ENCODE peak calls at places on chromosomes 3 and 15, in nine cellular contexts. C, P, Z, S, K, W, T, Y and V are unnamed samples.

GRCh38 chr15:77710637-77711036 is 77.9 kb upstream of the LINGO1 start:
- DNase-seq in C (no peak), P (no peak), Z (no peak), S (no peak), K (no peak), W (no peak), T (no peak), Y (no peak), V (no peak)

GRCh38 chr3:69338891-69339290 is 47.0 kb downstream of the FRMD4B start:
- DNase-seq in C (no peak), P (no peak), Z (no peak), S (no peak), K (no peak), W (no peak), T (no peak), Y (no peak), V (no peak)

GRCh38 chr3:176190755-176191154 is 1006.5 kb downstream of the TBL1XR1 start:
- DNase-seq in C (no peak), P (no peak), Z (no peak), S (no peak), K (no peak), W (no peak), T (no peak), Y (no peak), V (no peak)

GRCh38 chr3:72996121-72996472 is 514 bp upstream of the PPP4R2 start:
- DNase-seq in C (no peak), P (no peak), Z (no peak), S (peak; percentile 7), K (no peak), W (no peak), T (no peak), Y (no peak), V (no peak)

GRCh38 chr15:37789881-37790280 is 144.6 kb upstream of the TMCO5A start:
- DNase-seq in C (no peak), P (no peak), Z (no peak), S (no peak), K (no peak), W (no peak), T (peak; percentile 74), Y (peak; percentile 4), V (no peak)

GRCh38 chr15:74845581-74845980 is 2.6 kb upstream of the ULK3 start:
- DNase-seq in C (no peak), P (no peak), Z (no peak), S (no peak), K (no peak), W (no peak), T (no peak), Y (no peak), V (no peak)

GRCh38 chr15:83057660-83058376 is 9.2 kb downstream of the BTBD1 start:
- DNase-seq in C (no peak), P (no peak), Z (no peak), S (no peak), K (no peak), W (no peak), T (no peak), Y (no peak), V (no peak)

GRCh38 chr3:109572298-109572697 is 235.0 kb upstream of the DPPA4 start:
- DNase-seq in C (no peak), P (no peak), Z (no peak), S (no peak), K (no peak), W (no peak), T (no peak), Y (no peak), V (no peak)

GRCh38 chr3:127072971-127073851 is 90.3 kb downstream of the PLXNA1 start:
- DNase-seq in C (no peak), P (no peak), Z (no peak), S (no peak), K (no peak), W (no peak), T (no peak), Y (no peak), V (no peak)

GRCh38 chr3:170740726-170741591 is 129.0 kb downstream of the RPL22L1 start:
- DNase-seq in C (peak; percentile 35), P (no peak), Z (no peak), S (no peak), K (peak; percentile 28), W (no peak), T (peak; percentile 89), Y (peak; percentile 20), V (no peak)

GRCh38 chr15:66108483-66109270 is 144.9 kb downstream of the MEGF11 start:
- DNase-seq in C (no peak), P (no peak), Z (no peak), S (no peak), K (no peak), W (no peak), T (no peak), Y (no peak), V (no peak)

GRCh38 chr15:39907216-39907615 is 12.8 kb downstream of the GPR176 start:
- DNase-seq in C (no peak), P (peak; percentile 29), Z (no peak), S (no peak), K (no peak), W (no peak), T (no peak), Y (no peak), V (no peak)

GRCh38 chr15:33135355-33135781 is 59.1 kb downstream of the FMN1 start:
- DNase-seq in C (no peak), P (no peak), Z (no peak), S (no peak), K (no peak), W (no peak), T (peak; percentile 22), Y (no peak), V (no peak)

GRCh38 chr3:72932416-72932815 is 44.6 kb downstream of the GXYLT2 start:
- DNase-seq in C (no peak), P (no peak), Z (no peak), S (no peak), K (no peak), W (no peak), T (no peak), Y (no peak), V (no peak)

GRCh38 chr15:65920121-65920520 is 50.8 kb downstream of the RAB11A start:
- DNase-seq in C (no peak), P (no peak), Z (no peak), S (no peak), K (no peak), W (no peak), T (no peak), Y (no peak), V (no peak)

GRCh38 chr3:136050250-136050649 is 84.7 kb downstream of the PPP2R3A start:
- DNase-seq in C (no peak), P (no peak), Z (no peak), S (no peak), K (no peak), W (no peak), T (no peak), Y (no peak), V (no peak)

GRCh38 chr3:11556851-11557644 is 86.7 kb downstream of the VGLL4 start:
- DNase-seq in C (no peak), P (no peak), Z (no peak), S (no peak), K (no peak), W (no peak), T (peak; percentile 93), Y (no peak), V (no peak)

GRCh38 chr3:50570508-50571279 is 1.4 kb downstream of the HEMK1 start:
- DNase-seq in C (no peak), P (no peak), Z (no peak), S (no peak), K (no peak), W (no peak), T (no peak), Y (no peak), V (no peak)

GRCh38 chr15:40995656-40996055 is 42.4 kb downstream of the CHAC1 start:
- DNase-seq in C (no peak), P (no peak), Z (no peak), S (no peak), K (no peak), W (no peak), T (no peak), Y (no peak), V (no peak)

GRCh38 chr3:18201315-18201714 is 223.8 kb downstream of the SATB1 start:
- DNase-seq in C (no peak), P (peak; percentile 94), Z (no peak), S (no peak), K (no peak), W (no peak), T (no peak), Y (no peak), V (no peak)

GRCh38 chr3:107523361-107524213 is 825 bp downstream of the BBX start:
- DNase-seq in C (no peak), P (peak; percentile 85), Z (peak; percentile 25), S (peak; percentile 56), K (no peak), W (peak; percentile 41), T (peak; percentile 53), Y (peak; percentile 12), V (no peak)

GRCh38 chr15:66655511-66655910 is 46.5 kb upstream of the SMAD6 start:
- DNase-seq in C (no peak), P (peak; percentile 41), Z (no peak), S (no peak), K (no peak), W (no peak), T (no peak), Y (no peak), V (no peak)

GRCh38 chr3:38031022-38031994 is 1.9 kb upstream of the PLCD1 start:
- DNase-seq in C (no peak), P (peak; percentile 30), Z (no peak), S (peak; percentile 53), K (peak; percentile 78), W (no peak), T (no peak), Y (peak; percentile 99), V (peak; percentile 68)

GRCh38 chr3:71690222-71690821 is 34.9 kb downstream of the EIF4E3 start:
- DNase-seq in C (no peak), P (peak; percentile 62), Z (no peak), S (no peak), K (no peak), W (no peak), T (peak; percentile 88), Y (no peak), V (no peak)

GRCh38 chr3:11764931-11765363 is 81.7 kb downstream of the TAMM41 start:
- DNase-seq in C (no peak), P (no peak), Z (no peak), S (no peak), K (no peak), W (no peak), T (peak; percentile 84), Y (peak; percentile 66), V (no peak)